ENCODE peak calls at places on chromosomes 11 and 22, in seven cellular contexts. U, D, S, K, T, M and O are unnamed samples.

GRCh38 chr11:59754494-59754858 is 700 bp upstream of the STX3 start:
- DNase-seq in U (no peak), D (no peak), S (no peak), K (peak), T (no peak), M (peak), O (peak)

GRCh38 chr22:45769569-45770210 is 98.1 kb downstream of the ATXN10 start:
- DNase-seq in U (no peak), D (no peak), S (no peak), K (peak), T (no peak), M (no peak), O (no peak)

GRCh38 chr11:79066456-79067354 is 374.1 kb downstream of the TENM4 start:
- DNase-seq in U (peak), D (no peak), S (no peak), K (no peak), T (no peak), M (no peak), O (peak)

GRCh38 chr22:19879248-19879575 is 24.5 kb upstream of the GNB1L start:
- DNase-seq in U (peak), D (peak), S (no peak), K (no peak), T (no peak), M (no peak), O (no peak)

GRCh38 chr11:3130269-3131071 is 34.6 kb downstream of the OSBPL5 start:
- DNase-seq in U (no peak), D (no peak), S (no peak), K (no peak), T (no peak), M (peak), O (no peak)

GRCh38 chr22:25141994-25142620 is 57.6 kb upstream of the CRYBB3 start:
- DNase-seq in U (peak), D (no peak), S (no peak), K (no peak), T (no peak), M (no peak), O (peak)

GRCh38 chr11:92775277-92775676 is 194.2 kb upstream of the MTNR1B start:
- DNase-seq in U (no peak), D (no peak), S (no peak), K (no peak), T (no peak), M (no peak), O (no peak)

GRCh38 chr11:83374311-83374710 is 88.1 kb upstream of the CCDC90B start:
- DNase-seq in U (no peak), D (no peak), S (no peak), K (no peak), T (no peak), M (no peak), O (no peak)

GRCh38 chr11:22244986-22245592 is 52.2 kb downstream of the ANO5 start:
- DNase-seq in U (peak), D (no peak), S (peak), K (peak), T (peak), M (peak), O (peak)

GRCh38 chr11:44014968-44015623 is 32.7 kb upstream of the ACCSL start:
- DNase-seq in U (peak), D (no peak), S (no peak), K (peak), T (peak), M (no peak), O (no peak)

GRCh38 chr11:69540118-69541000 is 58.9 kb downstream of the LINC01488 start:
- DNase-seq in U (peak), D (peak), S (no peak), K (no peak), T (no peak), M (no peak), O (peak)

GRCh38 chr11:61926235-61926634 is 8.9 kb upstream of the RAB3IL1 start:
- DNase-seq in U (no peak), D (peak), S (no peak), K (no peak), T (no peak), M (no peak), O (no peak)

GRCh38 chr11:102328748-102329147 is 11.5 kb downstream of the BIRC3 start:
- DNase-seq in U (no peak), D (no peak), S (no peak), K (no peak), T (no peak), M (no peak), O (no peak)

GRCh38 chr11:128294685-128295079 is 292.7 kb downstream of the ETS1 start:
- DNase-seq in U (no peak), D (no peak), S (no peak), K (peak), T (peak), M (no peak), O (no peak)

GRCh38 chr11:120172054-120172881 is 34.4 kb upstream of the TRIM29 start:
- DNase-seq in U (peak), D (peak), S (peak), K (peak), T (peak), M (peak), O (peak)

GRCh38 chr11:32131321-32131720 is 40.4 kb downstream of the RCN1 start:
- DNase-seq in U (no peak), D (no peak), S (no peak), K (peak), T (no peak), M (no peak), O (no peak)

GRCh38 chr11:122307480-122308085 is 191.6 kb upstream of the BLID start:
- DNase-seq in U (no peak), D (no peak), S (no peak), K (no peak), T (no peak), M (no peak), O (no peak)

GRCh38 chr11:61923166-61924015 is 6.0 kb upstream of the RAB3IL1 start:
- DNase-seq in U (peak), D (peak), S (no peak), K (peak), T (peak), M (peak), O (peak)

GRCh38 chr11:124072147-124072546 is 31.0 kb upstream of the OR10G7 start:
- DNase-seq in U (no peak), D (no peak), S (no peak), K (no peak), T (no peak), M (no peak), O (no peak)

GRCh38 chr11:79481795-79482194 is 41.0 kb upstream of the TENM4 start:
- DNase-seq in U (no peak), D (no peak), S (no peak), K (no peak), T (no peak), M (no peak), O (no peak)

GRCh38 chr11:122897606-122898210 is 15.1 kb downstream of the JHY start:
- DNase-seq in U (no peak), D (no peak), S (no peak), K (peak), T (peak), M (peak), O (no peak)

GRCh38 chr22:41983516-41983915 is 14.3 kb downstream of the SEPTIN3 start:
- DNase-seq in U (no peak), D (no peak), S (no peak), K (no peak), T (peak), M (peak), O (no peak)

GRCh38 chr22:27062857-27063256 is 405.5 kb downstream of the MIAT start:
- DNase-seq in U (no peak), D (no peak), S (no peak), K (no peak), T (no peak), M (no peak), O (no peak)

GRCh38 chr11:6365659-6366058 is 24.6 kb upstream of the SMPD1 start:
- DNase-seq in U (no peak), D (no peak), S (no peak), K (no peak), T (no peak), M (no peak), O (no peak)

GRCh38 chr11:102345923-102346322 is 1.1 kb upstream of the BIRC2 start:
- DNase-seq in U (no peak), D (no peak), S (peak), K (peak), T (peak), M (peak), O (peak)

GRCh38 chr11:91406009-91406408 is 818.6 kb upstream of the FAT3 start:
- DNase-seq in U (no peak), D (no peak), S (no peak), K (no peak), T (no peak), M (no peak), O (no peak)

GRCh38 chr11:108009497-108010360 is 1.0 kb downstream of the CUL5 start:
- DNase-seq in U (no peak), D (no peak), S (no peak), K (no peak), T (peak), M (peak), O (peak)

GRCh38 chr11:83847635-83848034 is 561.5 kb upstream of the CCDC90B start:
- DNase-seq in U (no peak), D (no peak), S (no peak), K (no peak), T (no peak), M (no peak), O (no peak)

GRCh38 chr22:47232197-47232596 is 469.7 kb downstream of the TBC1D22A start:
- DNase-seq in U (no peak), D (no peak), S (no peak), K (no peak), T (no peak), M (no peak), O (no peak)

GRCh38 chr22:27668828-27669797 is 132.4 kb downstream of the MN1 start:
- DNase-seq in U (peak), D (no peak), S (no peak), K (peak), T (peak), M (no peak), O (peak)

GRCh38 chr11:82771781-82772180 is 38.1 kb upstream of the FAM181B start:
- DNase-seq in U (no peak), D (no peak), S (no peak), K (no peak), T (no peak), M (no peak), O (no peak)

GRCh38 chr11:44763111-44763820 is 36.5 kb downstream of the TSPAN18 start:
- DNase-seq in U (no peak), D (peak), S (no peak), K (peak), T (peak), M (no peak), O (no peak)

GRCh38 chr11:1278766-1279673 is 30.4 kb downstream of the TOLLIP start:
- DNase-seq in U (no peak), D (no peak), S (no peak), K (no peak), T (no peak), M (no peak), O (no peak)
- H3K23ac ChIP-seq in U (no peak), D (no peak), S (peak), K (no peak), T (no peak), M (no peak), O (no peak)

DNA sequence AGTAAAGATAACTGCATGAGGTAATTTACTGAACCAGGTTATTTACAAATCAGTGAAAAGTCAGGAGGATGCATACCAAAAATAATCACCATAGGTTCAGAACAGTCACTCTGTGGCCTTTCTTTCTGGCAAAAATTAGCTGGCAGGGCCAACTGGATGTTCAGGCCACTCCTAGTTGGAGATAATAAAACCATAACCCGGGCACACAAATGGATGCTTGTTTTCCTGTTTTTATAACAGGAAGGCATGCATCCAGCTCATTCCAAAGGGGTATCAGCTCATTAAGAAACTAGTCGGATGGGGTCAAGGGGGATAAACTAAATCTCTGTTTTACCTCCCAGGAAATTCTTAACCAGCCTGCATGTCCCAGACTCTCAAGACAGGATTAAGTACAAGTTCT is 80.9 kb downstream of the FBXO7 start:
- DNase-seq in U (no peak), D (no peak), S (no peak), K (no peak), T (no peak), M (no peak), O (no peak)
- H3K23ac ChIP-seq in U (no peak), D (no peak), S (no peak), K (no peak), T (no peak), M (no peak), O (no peak)

GRCh38 chr22:36951746-36952145 is 38.3 kb downstream of the CSF2RB start:
- DNase-seq in U (no peak), D (no peak), S (no peak), K (no peak), T (no peak), M (no peak), O (no peak)
- H3K23ac ChIP-seq in U (no peak), D (no peak), S (no peak), K (no peak), T (no peak), M (no peak), O (no peak)

DNA sequence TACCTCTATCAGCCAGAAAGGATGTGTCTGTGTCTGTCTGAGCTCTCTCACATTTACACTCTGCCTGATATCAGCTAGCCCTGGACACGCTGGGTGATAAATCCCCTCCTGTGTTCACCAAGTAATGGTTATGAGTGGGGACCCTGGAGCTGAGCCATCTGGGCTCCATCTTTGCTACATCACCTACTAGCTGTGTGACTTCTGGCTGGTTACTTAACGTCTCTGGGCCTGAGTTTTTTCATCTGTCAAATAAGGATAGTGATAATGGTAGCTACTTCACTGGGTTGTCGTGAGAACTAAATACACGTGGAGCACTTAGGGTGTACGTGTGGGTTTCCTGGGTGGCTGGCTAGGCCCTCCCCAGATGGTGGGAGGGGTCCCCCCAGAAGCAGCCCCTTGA is 22.9 kb downstream of the UQCR10 start:
- DNase-seq in U (no peak), D (no peak), S (no peak), K (no peak), T (no peak), M (no peak), O (no peak)
- H3K23ac ChIP-seq in U (no peak), D (no peak), S (no peak), K (no peak), T (no peak), M (no peak), O (no peak)

GRCh38 chr22:17103351-17103750 is 17.8 kb downstream of the TMEM121B start:
- DNase-seq in U (no peak), D (no peak), S (no peak), K (no peak), T (no peak), M (no peak), O (no peak)

GRCh38 chr22:17102297-17102667 is 17.5 kb downstream of the IL17RA start:
- DNase-seq in U (no peak), D (no peak), S (no peak), K (no peak), T (no peak), M (no peak), O (no peak)

GRCh38 chr22:17098379-17098819 is 13.6 kb downstream of the IL17RA start:
- DNase-seq in U (no peak), D (no peak), S (no peak), K (no peak), T (no peak), M (no peak), O (no peak)

GRCh38 chr22:17101475-17102296 is 16.9 kb downstream of the IL17RA start:
- DNase-seq in U (no peak), D (no peak), S (no peak), K (no peak), T (no peak), M (no peak), O (no peak)

DNA sequence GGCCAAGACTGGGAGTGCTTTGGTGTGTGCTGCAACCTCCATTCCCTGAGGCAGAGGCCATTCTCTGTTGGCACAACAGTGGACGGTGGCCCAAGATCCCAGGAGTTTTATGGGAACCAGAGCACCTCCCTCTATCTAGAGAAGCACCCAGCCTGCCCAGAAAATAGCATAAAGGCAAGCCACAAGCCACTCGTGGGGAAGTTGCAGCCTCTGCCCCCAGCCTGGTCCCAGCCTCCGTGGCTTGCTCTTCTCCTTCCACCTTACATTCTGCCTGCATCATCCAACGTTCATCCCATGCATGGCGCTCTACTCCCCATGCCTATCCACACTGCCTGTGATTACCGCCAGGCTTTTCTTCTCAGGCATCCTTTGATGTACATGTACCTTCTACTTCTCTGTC is 15.8 kb downstream of the IL17RA start:
- DNase-seq in U (no peak), D (no peak), S (no peak), K (no peak), T (no peak), M (no peak), O (no peak)
- H3K23ac ChIP-seq in U (no peak), D (no peak), S (no peak), K (no peak), T (peak), M (no peak), O (no peak)

GRCh38 chr22:17694752-17695151 is 56.2 kb downstream of the BCL2L13 start:
- DNase-seq in U (no peak), D (no peak), S (no peak), K (no peak), T (no peak), M (no peak), O (no peak)
- H3K23ac ChIP-seq in U (no peak), D (no peak), S (no peak), K (no peak), T (no peak), M (no peak), O (no peak)

GRCh38 chr11:87012673-87013072 is 25.1 kb upstream of the TMEM135 start:
- DNase-seq in U (no peak), D (no peak), S (no peak), K (no peak), T (no peak), M (no peak), O (no peak)
- H3K23ac ChIP-seq in U (no peak), D (no peak), S (no peak), K (no peak), T (no peak), M (no peak), O (no peak)

DNA sequence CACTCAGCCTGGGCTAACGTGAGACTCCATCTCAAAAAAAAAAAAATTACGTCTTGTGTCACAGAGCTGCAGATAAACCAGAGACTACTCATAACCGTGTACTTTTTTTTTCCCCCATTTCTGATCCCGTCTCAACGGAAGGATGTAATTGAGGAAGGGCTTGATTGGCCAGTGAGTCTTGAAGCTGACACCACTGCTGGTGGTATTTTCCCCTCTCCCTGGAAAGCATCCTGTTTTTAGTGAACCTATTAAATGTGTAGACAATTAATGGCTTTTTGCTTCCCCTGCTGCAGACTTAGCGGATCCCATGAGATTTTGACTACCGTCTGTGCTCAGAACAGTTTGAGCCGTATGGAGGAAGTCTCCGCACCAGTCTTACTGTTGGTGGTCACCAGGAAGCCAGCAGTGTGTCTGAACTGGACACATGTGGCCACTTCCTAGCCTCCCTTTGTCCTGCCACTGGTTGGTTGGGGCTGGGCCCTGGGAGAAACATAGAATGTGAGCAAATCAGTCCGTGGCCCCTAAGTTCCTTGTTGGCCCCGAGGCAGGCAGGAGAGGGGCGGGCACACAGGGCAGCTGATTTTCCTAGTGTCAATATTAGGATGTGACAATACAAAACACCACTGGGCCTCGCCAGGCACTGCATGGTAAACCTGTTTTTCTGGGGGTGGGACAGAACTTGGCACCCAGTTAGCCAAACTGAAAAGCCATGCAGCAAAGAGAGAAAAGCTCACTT is 3.1 kb downstream of the BIK start:
- DNase-seq in U (no peak), D (no peak), S (no peak), K (no peak), T (no peak), M (no peak), O (no peak)
- H3K23ac ChIP-seq in U (no peak), D (no peak), S (no peak), K (no peak), T (no peak), M (no peak), O (no peak)

GRCh38 chr11:63573881-63574855 is 11.0 kb upstream of the PLAAT2 start:
- DNase-seq in U (peak), D (no peak), S (no peak), K (peak), T (peak), M (peak), O (peak)

GRCh38 chr11:63567044-63567840 is 4.1 kb upstream of the PLAAT2 start:
- DNase-seq in U (peak), D (no peak), S (no peak), K (peak), T (peak), M (peak), O (peak)

GRCh38 chr11:63572026-63572688 is 9.0 kb upstream of the PLAAT2 start:
- DNase-seq in U (peak), D (no peak), S (no peak), K (no peak), T (no peak), M (no peak), O (no peak)

GRCh38 chr11:63565728-63566127 is 2.5 kb upstream of the PLAAT2 start:
- DNase-seq in U (peak), D (no peak), S (no peak), K (no peak), T (no peak), M (no peak), O (no peak)

GRCh38 chr11:63569570-63569969 is 6.4 kb upstream of the PLAAT2 start:
- DNase-seq in U (peak), D (no peak), S (no peak), K (no peak), T (no peak), M (no peak), O (no peak)
- H3K23ac ChIP-seq in U (no peak), D (no peak), S (no peak), K (no peak), T (no peak), M (no peak), O (no peak)

GRCh38 chr11:96019810-96020747 is 96.2 kb upstream of the MTMR2 start:
- DNase-seq in U (no peak), D (no peak), S (no peak), K (no peak), T (no peak), M (no peak), O (no peak)

GRCh38 chr11:96024666-96025065 is 100.8 kb upstream of the MTMR2 start:
- DNase-seq in U (no peak), D (no peak), S (no peak), K (no peak), T (no peak), M (no peak), O (no peak)

GRCh38 chr11:96023311-96023710 is 99.4 kb upstream of the MTMR2 start:
- DNase-seq in U (no peak), D (no peak), S (no peak), K (peak), T (no peak), M (no peak), O (no peak)

GRCh38 chr11:96019271-96019670 is 95.4 kb upstream of the MTMR2 start:
- DNase-seq in U (no peak), D (no peak), S (no peak), K (no peak), T (no peak), M (no peak), O (no peak)

GRCh38 chr11:96021901-96022650 is 98.2 kb upstream of the MTMR2 start:
- DNase-seq in U (no peak), D (no peak), S (no peak), K (no peak), T (no peak), M (no peak), O (no peak)
- H3K23ac ChIP-seq in U (no peak), D (no peak), S (no peak), K (no peak), T (no peak), M (no peak), O (no peak)